ENCODE peak calls at places on chromosomes 12 and 14, in five cellular contexts. M is sigmoid colon, E is breast epithelium, B is K562, Z is transverse colon. O is an unnamed sample. For H3K4me1, the result is how much of the 10 kb centered on the place peaks cover.

GRCh38 chr12:117967043-117967442 is 1.7 kb downstream of the KSR2 start:
- DNase-seq in M (no peak), E (no peak), B (no peak), Z (no peak), O (no peak)

GRCh38 chr14:67241416-67242362 is at the start of gene PALS1:
- DNase-seq in M (peak), E (no peak), B (peak), Z (no peak), O (no peak)

GRCh38 chr12:16349132-16349463 is 1.7 kb downstream of the MGST1 start:
- DNase-seq in M (peak), E (peak), B (peak), Z (peak), O (peak)

GRCh38 chr14:68548194-68549056 is 244.4 kb downstream of the ZFP36L1 start:
- DNase-seq in M (peak), E (peak), B (no peak), Z (peak), O (peak)

GRCh38 chr14:46053221-46053620 is 598.4 kb downstream of the RPL10L start:
- DNase-seq in M (no peak), E (no peak), B (no peak), Z (no peak), O (no peak)

GRCh38 chr12:114500775-114501473 is 95.0 kb upstream of the TBX5 start:
- DNase-seq in M (no peak), E (no peak), B (no peak), Z (no peak), O (no peak)

GRCh38 chr14:75748340-75748739 is 87.3 kb downstream of the TTLL5 start:
- DNase-seq in M (no peak), E (no peak), B (no peak), Z (no peak), O (no peak)

GRCh38 chr12:79925492-79925891 is 9.4 kb downstream of the PPP1R12A start:
- DNase-seq in M (no peak), E (no peak), B (no peak), Z (no peak), O (no peak)

GRCh38 chr12:3199551-3200031 is 122.4 kb downstream of the TSPAN9 start:
- DNase-seq in M (no peak), E (no peak), B (no peak), Z (no peak), O (no peak)

GRCh38 chr12:70463997-70464396 is 97.9 kb downstream of the KCNMB4 start:
- DNase-seq in M (no peak), E (no peak), B (no peak), Z (no peak), O (no peak)

GRCh38 chr12:58844161-58844560 is 76.1 kb downstream of the LRIG3 start:
- DNase-seq in M (no peak), E (no peak), B (no peak), Z (no peak), O (no peak)

GRCh38 chr12:29222200-29222599 is 73.1 kb downstream of the FAR2 start:
- DNase-seq in M (no peak), E (no peak), B (no peak), Z (no peak), O (no peak)

GRCh38 chr12:8108808-8109398 is 14.5 kb upstream of the CLEC4A start:
- DNase-seq in M (peak), E (peak), B (peak), Z (peak), O (peak)

GRCh38 chr14:31038521-31039166 is 12.5 kb upstream of the STRN3 start:
- DNase-seq in M (no peak), E (no peak), B (peak), Z (no peak), O (no peak)

GRCh38 chr14:31037709-31038221 is 11.6 kb upstream of the STRN3 start:
- DNase-seq in M (no peak), E (no peak), B (no peak), Z (no peak), O (no peak)

GRCh38 chr14:31042300-31042699 is 16.1 kb upstream of the STRN3 start:
- DNase-seq in M (no peak), E (no peak), B (no peak), Z (no peak), O (no peak)

GRCh38 chr14:31036552-31036951 is 10.4 kb upstream of the STRN3 start:
- DNase-seq in M (no peak), E (no peak), B (no peak), Z (no peak), O (no peak)
- TF ChIP-seq POLR2AphosphoS5 in M (no peak), E (no peak), B (no peak), Z (no peak), O (no peak)

DNA sequence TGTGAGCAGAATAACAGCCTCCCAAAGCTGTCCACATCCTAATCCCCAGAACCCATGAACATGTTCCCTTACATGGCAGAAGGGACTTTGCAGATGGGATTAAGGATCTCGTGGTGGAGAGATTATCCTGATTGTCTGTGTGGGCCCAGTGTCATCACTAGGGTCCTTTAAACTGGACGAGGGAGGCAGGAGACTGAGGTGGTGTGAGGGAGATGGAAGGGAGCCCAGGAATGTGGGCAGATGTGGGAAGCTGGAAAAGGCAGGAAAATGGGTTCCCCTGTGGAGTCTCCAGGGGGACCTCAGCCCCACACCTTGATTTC is 9.7 kb upstream of the KRT80 start:
- DNase-seq in M (no peak), E (no peak), B (no peak), Z (no peak), O (no peak)
- H3K4me1 ChIP-seq in M (under half), E (under half), B (under half), Z (under half), O (under half)

GRCh38 chr12:49020441-49020840 is 1.9 kb upstream of the PRKAG1 start:
- DNase-seq in M (no peak), E (no peak), B (no peak), Z (peak), O (no peak)

GRCh38 chr12:49019435-49020317 is 1.1 kb upstream of the PRKAG1 start:
- DNase-seq in M (no peak), E (no peak), B (peak), Z (peak), O (no peak)

GRCh38 chr12:49019120-49019430 is 499 bp upstream of the PRKAG1 start:
- DNase-seq in M (no peak), E (no peak), B (no peak), Z (no peak), O (no peak)

GRCh38 chr12:49017764-49018281 is 753 bp downstream of the PRKAG1 start:
- DNase-seq in M (peak), E (no peak), B (peak), Z (no peak), O (no peak)

DNA sequence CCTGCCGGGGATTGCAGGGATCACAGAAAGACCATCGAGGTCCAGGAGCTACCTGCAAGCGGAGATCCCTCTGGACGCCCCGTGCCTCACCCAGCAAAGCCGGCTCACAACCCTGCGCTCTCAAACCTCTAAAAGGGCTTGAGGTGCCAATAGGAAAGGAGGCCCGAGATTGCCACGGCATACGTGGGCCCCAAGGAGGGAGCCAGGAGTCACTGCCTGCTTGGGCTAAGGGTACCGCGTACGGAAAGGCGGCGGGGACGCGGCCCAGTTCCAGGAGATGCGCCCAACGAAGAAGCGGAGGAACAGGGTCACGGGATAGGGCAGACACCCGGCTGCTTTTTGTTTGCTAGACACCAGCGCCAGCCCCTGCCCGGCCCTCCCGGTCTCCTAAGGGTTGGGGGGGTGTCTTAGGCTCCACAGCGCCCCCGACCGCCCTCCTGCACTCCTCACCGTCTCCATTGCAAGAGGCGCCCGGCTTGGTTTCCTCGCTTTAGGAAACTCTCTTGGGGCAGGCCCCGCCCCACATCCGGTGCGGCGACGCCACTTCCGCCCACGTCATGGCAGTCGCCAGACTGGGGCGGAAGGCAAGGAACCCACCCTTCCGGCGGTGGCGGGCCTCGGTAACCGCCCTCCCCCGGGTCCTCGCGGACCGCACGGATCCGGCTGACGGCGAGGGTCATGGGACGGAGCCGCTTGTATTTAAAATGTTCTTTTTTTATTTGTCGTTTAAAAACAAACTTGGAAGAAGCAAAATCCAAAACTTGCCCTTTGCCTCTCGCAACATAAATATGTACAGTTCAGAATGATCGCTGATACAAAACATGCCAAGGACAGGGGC is at the start of gene PRKAG1:
- DNase-seq in M (peak), E (peak), B (peak), Z (peak), O (peak)
- TF ChIP-seq POLR2A in M (peak), E (peak), B (peak), Z (peak), O (peak)

DNA sequence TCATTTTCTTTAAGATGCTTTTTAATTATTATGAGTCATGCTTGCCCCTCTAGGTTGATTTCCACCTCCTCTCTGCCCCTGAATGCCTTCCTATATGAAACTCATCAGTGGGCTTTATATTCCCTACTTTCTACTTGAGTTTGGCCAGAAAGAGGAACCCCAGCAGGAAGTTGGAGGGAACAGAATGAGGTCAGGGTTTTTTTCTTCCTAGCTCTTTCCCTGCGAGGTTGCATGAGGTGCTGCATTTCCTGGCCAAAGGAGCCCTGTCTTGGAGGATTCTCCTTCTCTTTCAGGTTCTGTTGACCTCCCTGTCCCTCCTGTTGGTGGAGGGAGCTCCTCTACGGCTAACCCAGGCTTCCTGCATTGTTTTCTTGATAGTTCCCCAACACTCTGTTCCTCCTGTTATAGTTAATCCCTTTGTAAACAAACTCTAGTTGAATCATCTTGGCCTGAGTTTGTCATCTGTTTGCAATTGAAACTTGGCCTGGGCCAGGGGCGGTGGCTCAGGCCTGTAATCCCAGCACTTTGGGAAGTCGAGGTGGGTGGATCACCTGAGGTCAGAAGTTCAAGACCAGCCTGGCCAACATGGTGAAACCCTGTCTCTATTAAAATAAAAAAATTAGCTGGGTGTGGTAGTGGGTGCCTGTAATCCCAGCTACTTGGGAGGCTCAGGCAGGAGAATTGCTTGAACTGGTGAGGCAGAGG is 15.3 kb upstream of the SPIC start:
- DNase-seq in M (no peak), E (no peak), B (peak), Z (peak), O (peak)
- TF ChIP-seq POLR2AphosphoS5 in M (no peak), E (no peak), B (no peak), Z (peak), O (peak)

GRCh38 chr12:95225645-95226212 is 8.1 kb downstream of the VEZT start:
- DNase-seq in M (no peak), E (no peak), B (no peak), Z (no peak), O (no peak)
- H3K4me1 ChIP-seq in M (half or more), E (under half), B (under half), Z (under half), O (under half)

GRCh38 chr14:103519837-103520212 is 2.8 kb downstream of the CKB start:
- DNase-seq in M (peak), E (no peak), B (no peak), Z (no peak), O (peak)

GRCh38 chr14:103521438-103521961 is 1.1 kb downstream of the CKB start:
- DNase-seq in M (no peak), E (no peak), B (peak), Z (no peak), O (peak)

GRCh38 chr14:103522028-103522581 is 525 bp downstream of the CKB start:
- DNase-seq in M (peak), E (no peak), B (no peak), Z (no peak), O (no peak)

GRCh38 chr14:103520269-103520656 is 2.4 kb downstream of the CKB start:
- DNase-seq in M (no peak), E (no peak), B (no peak), Z (no peak), O (no peak)

GRCh38 chr14:103520657-103521437 is 1.8 kb downstream of the CKB start:
- DNase-seq in M (peak), E (peak), B (peak), Z (peak), O (peak)
- TF ChIP-seq POLR2A in M (peak), E (no peak), B (no peak), Z (peak), O (no peak)

GRCh38 chr12:15274561-15274967 is 47.7 kb upstream of the PTPRO start:
- DNase-seq in M (peak), E (no peak), B (no peak), Z (peak), O (peak)
- TF ChIP-seq POLR2AphosphoS5 in M (peak), E (no peak), B (no peak), Z (peak), O (peak)

GRCh38 chr14:51323492-51323891 is 83.4 kb downstream of the TMX1 start:
- DNase-seq in M (no peak), E (no peak), B (no peak), Z (no peak), O (no peak)
- H3K4me1 ChIP-seq in M (under half), E (under half), B (under half), Z (under half), O (under half)

GRCh38 chr12:122990561-122990960 is 10.1 kb downstream of the ARL6IP4 start:
- DNase-seq in M (no peak), E (no peak), B (no peak), Z (no peak), O (no peak)

GRCh38 chr12:122994140-122994675 is 13.7 kb downstream of the ARL6IP4 start:
- DNase-seq in M (no peak), E (no peak), B (no peak), Z (no peak), O (no peak)

GRCh38 chr12:122991623-122992275 is 11.3 kb downstream of the ARL6IP4 start:
- DNase-seq in M (no peak), E (no peak), B (no peak), Z (no peak), O (no peak)

GRCh38 chr12:122990961-122991622 is 10.6 kb downstream of the ARL6IP4 start:
- DNase-seq in M (no peak), E (no peak), B (no peak), Z (no peak), O (no peak)

GRCh38 chr12:122992386-122992785 is 11.9 kb downstream of the ARL6IP4 start:
- DNase-seq in M (no peak), E (no peak), B (no peak), Z (no peak), O (no peak)
- TF ChIP-seq POLR2A in M (no peak), E (no peak), B (no peak), Z (no peak), O (no peak)

O was measured in stomach.